ENCODE peak calls at places on chromosome 21, in seven cellular contexts. B is psoas muscle; E is K562; J is BE2C; D is mammary epithelial cell; M is CD8-positive, alpha-beta T cell; C is adrenal gland. P is an unnamed sample. For H3K4me1 and H3K9me3, the result is how much of the 10 kb centered on the place peaks cover.

GRCh38 chr21:14206222-14206621 is 4.5 kb downstream of the LIPI start:
- DNase-seq in B (no peak), J (no peak), E (no peak), M (no peak), D (no peak), C (no peak), P (no peak)

GRCh38 chr21:29499734-29500343 is 201.1 kb downstream of the BACH1 start:
- DNase-seq in D (peak), B (no peak), E (peak), J (peak), M (no peak), C (no peak), P (no peak)

GRCh38 chr21:34865922-34866271 is 183.2 kb downstream of the RUNX1 start:
- DNase-seq in E (no peak), J (no peak), M (no peak), D (no peak), B (no peak), C (no peak), P (no peak)

GRCh38 chr21:36776981-36777617 is 78.2 kb downstream of the SIM2 start:
- DNase-seq in J (no peak), M (no peak), B (no peak), C (no peak), E (no peak), D (no peak), P (no peak)

GRCh38 chr21:17753736-17754135 is 65.4 kb downstream of the C21orf91 start:
- DNase-seq in E (no peak), C (no peak), J (no peak), D (no peak), M (no peak), B (no peak), P (no peak)

GRCh38 chr21:32334980-32335471 is 36.4 kb downstream of the MRAP start:
- DNase-seq in C (no peak), J (peak), B (no peak), D (no peak), E (no peak), M (no peak), P (no peak)

GRCh38 chr21:31564439-31564838 is 95.1 kb upstream of the SOD1 start:
- DNase-seq in C (no peak), B (no peak), D (no peak), J (no peak), M (no peak), E (no peak), P (no peak)

GRCh38 chr21:29091032-29091431 is 17.6 kb upstream of the CCT8 start:
- DNase-seq in B (no peak), M (no peak), E (no peak), J (no peak), C (no peak), D (peak), P (no peak)

GRCh38 chr21:34882719-34883131 is 166.4 kb downstream of the RUNX1 start:
- DNase-seq in E (no peak), D (no peak), J (no peak), C (no peak), B (no peak), M (no peak), P (no peak)

GRCh38 chr21:28943631-28944030 is 49.0 kb downstream of the LTN1 start:
- DNase-seq in M (no peak), C (no peak), J (no peak), E (no peak), D (no peak), B (no peak), P (no peak)

GRCh38 chr21:45096216-45096615 is 21.8 kb downstream of the ADARB1 start:
- DNase-seq in B (no peak), J (peak), D (no peak), C (no peak), E (no peak), M (no peak), P (no peak)
- H3K4me1 ChIP-seq in B (half or more), J (under half), D (under half), C (under half), E (under half), M (under half), P (half or more)

GRCh38 chr21:26460621-26461020 is 112.5 kb downstream of the CYYR1 start:
- DNase-seq in B (no peak), C (no peak), E (no peak), J (no peak), D (no peak), M (no peak), P (no peak)

GRCh38 chr21:26457817-26458216 is 115.3 kb downstream of the CYYR1 start:
- DNase-seq in E (no peak), D (no peak), C (no peak), B (no peak), M (no peak), J (no peak), P (no peak)

GRCh38 chr21:26461500-26461899 is 111.6 kb downstream of the CYYR1 start:
- DNase-seq in D (peak), B (no peak), C (no peak), J (no peak), M (no peak), E (no peak), P (no peak)
- H3K9me3 ChIP-seq in D (under half), B (under half), C (under half), J (under half), M (under half), E (under half), P (under half)

GRCh38 chr21:45768011-45768740 is 124.7 kb downstream of the PCBP3 start:
- DNase-seq in E (no peak), D (no peak), B (no peak), J (no peak), C (no peak), M (no peak), P (no peak)

GRCh38 chr21:45767071-45768006 is 123.8 kb downstream of the PCBP3 start:
- DNase-seq in B (no peak), D (no peak), M (peak), C (no peak), E (no peak), J (no peak), P (no peak)

GRCh38 chr21:45769896-45770295 is 126.4 kb downstream of the PCBP3 start:
- DNase-seq in D (no peak), M (no peak), E (no peak), C (no peak), B (no peak), J (no peak), P (no peak)

GRCh38 chr21:45769239-45769758 is 125.8 kb downstream of the PCBP3 start:
- DNase-seq in J (no peak), M (no peak), B (no peak), C (no peak), E (no peak), D (no peak), P (no peak)

DNA sequence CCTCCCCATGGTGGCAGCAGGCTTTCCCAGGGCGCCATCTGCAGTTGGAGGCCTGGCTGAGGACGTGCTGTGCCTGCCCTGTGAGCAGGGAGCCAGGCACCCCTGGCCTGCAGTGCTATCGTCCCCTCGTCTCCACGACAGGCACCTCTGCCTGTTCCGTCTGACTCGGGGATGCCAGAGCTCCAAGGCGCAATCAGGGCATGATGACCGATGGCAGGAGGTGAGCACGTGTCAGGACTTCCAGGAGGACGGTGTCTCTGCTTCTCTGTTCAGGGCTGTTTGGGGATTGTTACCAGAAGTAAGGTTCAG is 125.2 kb downstream of the PCBP3 start:
- DNase-seq in D (no peak), C (no peak), M (no peak), E (no peak), B (no peak), J (peak), P (no peak)
- TF ChIP-seq CTCF in D (peak), C (no peak), M (no peak), E (no peak), B (no peak), J (peak), P (no peak)

GRCh38 chr21:44086636-44087425 is 20.4 kb upstream of the PWP2 start:
- DNase-seq in B (no peak), C (no peak), D (no peak), J (no peak), M (no peak), E (no peak), P (no peak)

GRCh38 chr21:44087426-44088400 is 19.5 kb upstream of the PWP2 start:
- DNase-seq in M (no peak), J (no peak), D (no peak), B (no peak), E (no peak), C (peak), P (no peak)

GRCh38 chr21:44084496-44085241 is 22.5 kb upstream of the PWP2 start:
- DNase-seq in C (no peak), B (no peak), E (no peak), J (no peak), D (no peak), M (no peak), P (no peak)

GRCh38 chr21:44083631-44084291 is 23.4 kb upstream of the PWP2 start:
- DNase-seq in B (no peak), C (no peak), E (no peak), M (peak), D (no peak), J (no peak), P (no peak)

GRCh38 chr21:44085491-44086321 is 21.5 kb upstream of the PWP2 start:
- DNase-seq in B (no peak), C (no peak), E (no peak), J (no peak), M (no peak), D (no peak), P (peak)
- H3K4me1 ChIP-seq in B (under half), C (under half), E (under half), J (under half), M (half or more), D (under half), P (half or more)

DNA sequence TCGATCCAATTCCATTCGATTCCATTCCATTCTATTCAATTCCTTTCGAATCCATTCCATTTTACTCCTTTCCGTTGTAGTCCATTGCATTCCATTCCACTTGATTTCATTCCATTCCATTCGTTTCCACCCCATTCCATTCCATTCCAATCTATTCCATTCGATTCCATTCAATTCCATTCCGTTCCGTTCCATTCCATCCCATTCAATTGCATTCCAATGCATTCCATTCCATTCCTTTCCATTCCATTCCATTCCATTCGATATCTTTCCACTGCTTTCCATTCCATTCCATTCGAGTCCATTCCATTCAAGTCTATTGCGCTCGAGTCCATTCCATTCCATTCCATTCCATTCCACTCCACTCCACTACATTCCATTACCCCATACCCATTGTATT is 2568.7 kb upstream of the TPTE start:
- DNase-seq in E (no peak), D (no peak), J (no peak), M (no peak), B (no peak), C (no peak), P (no peak)
- H3K9me3 ChIP-seq in E (under half), D (half or more), J (under half), M (half or more), B (half or more), C (under half), P (under half)

DNA sequence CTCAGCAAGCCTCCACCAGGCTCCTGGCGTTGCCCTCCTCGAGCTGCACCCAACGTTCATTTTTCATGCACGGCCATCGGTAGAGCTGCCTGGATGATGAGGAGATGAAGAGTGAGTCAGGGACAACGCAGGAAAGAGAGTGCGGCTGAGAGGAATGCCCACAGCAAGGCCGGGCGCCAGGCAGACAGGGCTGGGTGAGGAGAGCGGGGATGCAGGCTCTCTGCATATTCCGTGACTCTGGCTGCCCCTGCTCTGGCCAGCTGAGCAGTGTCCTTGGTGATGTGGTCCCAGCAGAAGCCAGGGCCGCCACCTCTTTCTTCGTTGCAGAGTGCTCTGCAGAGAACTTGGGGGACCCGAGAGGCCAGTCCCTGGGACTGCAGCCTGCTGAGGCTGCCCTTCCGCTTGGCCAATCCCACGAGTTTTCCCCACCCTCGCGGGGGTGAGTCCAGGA is 10.8 kb downstream of the UMODL1 start:
- DNase-seq in C (peak), D (no peak), E (no peak), J (no peak), B (no peak), M (no peak), P (no peak)
- TF ChIP-seq CTCF in C (no peak), D (no peak), E (no peak), J (no peak), B (no peak), M (no peak), P (no peak)